ENCODE peak calls at places on chromosomes 2 and 18, in four cellular contexts. F, X, R and B are unnamed samples.

GRCh38 chr2:235467586-235467985 is 26.3 kb upstream of the AGAP1 start:
- DNase-seq in F (no peak), X (no peak), R (no peak), B (no peak)

GRCh38 chr2:238506669-238507068 is 79.9 kb downstream of the ASB1 start:
- DNase-seq in F (no peak), X (no peak), R (no peak), B (no peak)

GRCh38 chr18:57627488-57627887 is 5.9 kb upstream of the NARS1 start:
- DNase-seq in F (no peak), X (no peak), R (no peak), B (no peak)

GRCh38 chr2:228655341-228655740 is 473.9 kb upstream of the SPHKAP start:
- DNase-seq in F (no peak), X (no peak), R (no peak), B (no peak)

GRCh38 chr18:577606-578005 is 2.6 kb upstream of the CETN1 start:
- DNase-seq in F (no peak), X (peak), R (no peak), B (no peak)

GRCh38 chr2:27802547-27802946 is 31.0 kb downstream of the MRPL33 start:
- DNase-seq in F (no peak), X (no peak), R (no peak), B (no peak)

GRCh38 chr2:159608723-159609308 is 7.5 kb downstream of the BAZ2B start:
- DNase-seq in F (no peak), X (no peak), R (no peak), B (no peak)

GRCh38 chr18:7369006-7369405 is 138.1 kb downstream of the LRRC30 start:
- DNase-seq in F (no peak), X (no peak), R (no peak), B (no peak)

GRCh38 chr2:238422285-238422684 is 4.4 kb upstream of the ASB1 start:
- DNase-seq in F (peak), X (no peak), R (no peak), B (no peak)

GRCh38 chr2:28628987-28629386 is 122.6 kb upstream of the PPP1CB start:
- DNase-seq in F (no peak), X (no peak), R (no peak), B (no peak)

GRCh38 chr2:164778723-164779122 is 62.9 kb downstream of the COBLL1 start:
- DNase-seq in F (no peak), X (no peak), R (no peak), B (no peak)

GRCh38 chr18:50924372-50924771 is 43.5 kb upstream of the ELAC1 start:
- DNase-seq in F (no peak), X (no peak), R (no peak), B (no peak)

GRCh38 chr2:128291161-128291843 is 27.4 kb downstream of the HS6ST1 start:
- DNase-seq in F (no peak), X (no peak), R (no peak), B (no peak)

GRCh38 chr2:38155-38554 is 8.2 kb downstream of the FAM110C start:
- DNase-seq in F (no peak), X (no peak), R (no peak), B (peak)

GRCh38 chr2:120549841-120550240 is 185.8 kb upstream of the GLI2 start:
- DNase-seq in F (no peak), X (no peak), R (no peak), B (no peak)

GRCh38 chr2:162890690-162891311 is 52.2 kb upstream of the KCNH7 start:
- DNase-seq in F (peak), X (peak), R (peak), B (peak)

GRCh38 chr2:72144746-72145657 is 2.7 kb downstream of the CYP26B1 start:
- DNase-seq in F (no peak), X (peak), R (no peak), B (peak)

GRCh38 chr2:161415467-161416293 is 417 bp upstream of the TBR1 start:
- DNase-seq in F (no peak), X (peak), R (no peak), B (no peak)

GRCh38 chr2:121285077-121285449 is at the start of gene TFCP2L1:
- DNase-seq in F (peak), X (no peak), R (no peak), B (peak)

DNA sequence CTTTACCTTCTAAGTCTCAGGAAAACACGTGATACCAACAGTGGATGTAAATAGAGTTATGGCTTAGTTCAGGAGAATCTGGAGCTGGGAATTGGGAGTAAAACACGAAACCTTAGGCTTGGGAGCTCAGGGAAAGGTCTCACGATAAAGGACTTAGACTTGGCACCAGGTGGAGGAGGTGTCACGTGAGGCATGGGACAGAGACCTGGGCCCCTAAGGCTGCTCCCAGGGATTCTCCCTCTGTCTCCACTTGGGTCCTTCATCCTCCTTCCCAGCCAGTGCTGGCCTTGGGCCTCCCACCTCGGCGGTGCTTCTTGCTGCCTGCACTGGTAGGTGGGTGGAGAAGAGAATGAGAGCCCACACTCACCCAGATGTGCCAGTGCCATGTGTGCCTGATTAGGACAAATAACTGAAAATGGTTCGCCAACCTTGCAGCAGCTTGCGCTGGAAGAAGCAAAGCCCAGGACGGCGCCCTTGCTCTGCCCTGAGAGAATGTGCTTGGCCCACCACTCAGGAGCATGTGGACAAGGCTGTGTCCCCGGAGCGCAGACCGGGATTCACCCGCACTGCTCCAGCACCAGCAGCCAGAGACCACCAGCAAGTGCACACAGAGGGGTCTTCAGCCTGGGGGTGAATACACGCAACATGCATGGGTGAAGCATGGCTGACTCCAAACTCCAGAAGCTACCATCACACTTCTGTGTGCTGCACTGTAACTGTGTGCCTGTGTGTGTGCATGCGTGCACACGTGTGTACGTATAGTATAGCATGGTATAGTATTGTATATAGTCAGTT is 48.1 kb downstream of the PSMG2 start:
- DNase-seq in F (no peak), X (no peak), R (no peak), B (no peak)
- TF ChIP-seq BHLHE40 in F (no peak), X (peak), R (no peak), B (no peak)

GRCh38 chr2:36568533-36569246 is 29.3 kb downstream of the FEZ2 start:
- DNase-seq in F (no peak), X (no peak), R (no peak), B (peak)
- TF ChIP-seq JUNB in F (no peak), X (no peak), R (no peak), B (peak)

GRCh38 chr2:16493788-16494187 is 171.8 kb downstream of the CYRIA start:
- DNase-seq in F (no peak), X (no peak), R (no peak), B (no peak)
- TF ChIP-seq CHD2 in F (no peak), X (no peak), R (no peak), B (no peak)

GRCh38 chr2:43950383-43951008 is 45.3 kb downstream of the LRPPRC start:
- DNase-seq in F (no peak), X (peak), R (no peak), B (peak)
- TF ChIP-seq BHLHE40 in F (no peak), X (no peak), R (no peak), B (no peak)

DNA sequence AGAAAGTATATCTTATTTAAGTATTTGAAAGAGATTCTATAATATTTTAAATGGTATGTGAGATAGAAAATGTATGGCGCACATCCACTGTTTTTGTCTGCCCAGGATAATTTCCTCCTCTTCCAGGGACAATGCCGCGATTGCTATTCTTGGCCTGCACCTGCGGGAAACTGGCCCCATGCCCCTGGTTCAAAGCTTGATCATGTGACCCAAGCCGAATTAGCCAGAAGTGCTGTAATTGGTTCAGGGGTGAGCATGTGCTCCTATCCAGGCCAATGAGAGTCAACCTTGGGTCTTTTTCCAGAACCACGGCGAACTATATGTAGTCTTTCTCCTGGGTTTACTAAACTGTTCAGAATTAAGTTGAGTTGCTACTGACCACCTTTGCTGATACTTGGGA is 38.2 kb upstream of the GREB1L start:
- DNase-seq in F (no peak), X (no peak), R (no peak), B (no peak)
- TF ChIP-seq JUNB in F (no peak), X (no peak), R (no peak), B (no peak)

DNA sequence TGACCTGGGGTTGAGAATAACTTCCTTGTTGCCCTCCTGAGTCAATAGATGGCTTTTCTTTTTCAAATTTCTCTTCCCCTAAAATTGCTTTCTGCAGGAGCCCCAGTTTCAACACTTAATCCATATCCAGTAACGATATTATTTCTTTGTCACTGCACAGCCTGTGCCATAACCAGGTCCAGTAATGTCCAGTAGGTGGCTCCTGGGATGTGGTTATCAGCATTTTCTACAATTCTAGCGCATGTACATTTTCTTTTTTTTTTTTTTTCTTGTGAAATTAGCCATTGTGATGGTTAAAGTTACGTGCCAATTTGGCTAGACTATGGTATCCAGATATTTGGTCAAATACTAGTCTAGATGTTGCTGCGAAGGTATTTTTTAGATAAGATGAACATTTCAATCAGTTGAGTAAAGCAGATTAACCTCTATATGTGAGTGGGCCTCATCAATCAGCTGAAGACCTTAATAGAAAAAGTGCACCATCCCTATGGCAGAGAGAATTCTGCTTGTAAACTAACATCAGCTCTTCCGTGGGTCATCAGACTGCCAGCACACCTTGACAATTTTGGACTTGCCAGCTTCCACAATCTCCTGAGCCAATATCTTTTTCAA is 72.9 kb upstream of the SCG2 start:
- DNase-seq in F (peak), X (peak), R (no peak), B (peak)
- TF ChIP-seq CHD2 in F (no peak), X (no peak), R (no peak), B (no peak)

DNA sequence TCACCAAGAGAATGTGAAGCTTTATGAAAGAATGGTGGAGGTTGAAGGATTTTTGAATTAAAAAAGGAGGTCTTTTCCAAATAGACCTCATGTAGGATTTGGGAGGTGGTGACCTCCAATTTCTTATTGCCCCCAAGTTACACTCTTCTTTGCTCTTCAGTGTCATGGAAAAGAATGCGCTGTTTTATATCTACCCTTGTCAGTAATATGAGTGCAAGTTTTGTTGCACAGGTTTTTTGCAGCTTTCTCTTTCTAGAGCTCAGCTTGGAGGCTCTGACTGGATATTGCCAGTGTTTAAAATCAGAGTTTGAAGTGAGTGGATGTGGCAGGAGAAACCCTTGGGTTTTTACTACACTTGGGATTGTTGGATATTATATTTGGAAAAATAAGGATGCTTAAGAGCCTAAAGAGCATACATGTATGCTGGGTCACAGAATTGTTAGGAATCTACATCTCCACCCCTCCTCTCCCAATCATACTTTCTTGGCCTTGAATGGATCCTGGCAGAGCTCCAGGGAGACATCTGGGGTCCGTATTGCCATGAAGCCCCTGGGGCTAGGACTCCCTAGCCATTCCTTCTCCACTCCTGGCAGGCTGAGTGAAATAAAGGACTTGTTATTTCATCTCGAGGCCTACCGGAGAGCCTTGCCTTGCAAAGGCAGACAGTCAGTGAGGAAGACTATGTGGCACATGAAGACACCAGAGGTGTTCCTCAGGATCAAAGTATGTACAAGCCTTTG is 43.8 kb downstream of the APOB start:
- DNase-seq in F (no peak), X (no peak), R (no peak), B (no peak)
- TF ChIP-seq BHLHE40 in F (no peak), X (no peak), R (no peak), B (no peak)

GRCh38 chr18:11750171-11750570 is 61.1 kb downstream of the GNAL start:
- DNase-seq in F (no peak), X (no peak), R (no peak), B (no peak)

GRCh38 chr18:11750581-11751304 is 61.7 kb downstream of the GNAL start:
- DNase-seq in F (no peak), X (no peak), R (no peak), B (no peak)

GRCh38 chr18:11751305-11752115 is 62.4 kb downstream of the GNAL start:
- DNase-seq in F (no peak), X (no peak), R (no peak), B (no peak)

GRCh38 chr18:11749305-11749704 is 60.2 kb downstream of the GNAL start:
- DNase-seq in F (no peak), X (no peak), R (no peak), B (no peak)

DNA sequence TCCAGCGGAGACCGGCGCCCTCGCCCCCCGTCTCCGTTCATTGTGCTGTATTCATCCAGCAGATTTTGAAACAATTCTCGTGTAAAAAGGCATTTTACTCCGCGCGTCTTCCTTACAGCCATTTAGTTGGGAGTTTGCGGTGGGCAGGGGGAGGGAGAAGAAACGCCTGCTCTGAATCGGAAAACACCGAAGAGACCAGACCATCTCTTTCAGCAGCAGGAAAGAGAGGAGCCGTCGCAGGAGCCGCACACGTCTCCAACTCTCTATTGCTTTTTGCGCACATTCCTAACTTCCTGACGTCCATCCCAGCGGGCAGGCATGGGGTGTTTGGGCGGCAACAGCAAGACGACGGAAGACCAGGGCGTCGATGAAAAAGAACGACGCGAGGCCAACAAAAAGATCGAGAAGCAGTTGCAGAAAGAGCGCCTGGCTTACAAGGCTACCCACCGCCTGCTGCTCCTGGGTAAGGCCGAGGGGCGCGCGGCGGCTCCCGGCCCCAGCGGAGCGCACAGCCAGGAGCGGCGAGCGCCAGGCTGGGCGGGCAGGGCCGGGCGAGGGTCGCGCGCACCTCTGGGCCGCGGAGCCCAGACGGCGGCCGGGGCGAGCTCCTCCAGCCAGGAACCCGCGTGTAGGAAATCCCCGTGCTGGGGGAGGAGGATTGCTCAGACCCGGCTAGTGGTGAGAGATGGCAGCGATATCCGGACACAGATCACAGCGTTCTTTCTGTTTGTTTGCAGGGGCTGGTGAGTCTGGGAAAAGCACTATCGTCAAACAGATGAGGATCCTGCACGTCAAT is 63.2 kb downstream of the GNAL start:
- DNase-seq in F (no peak), X (no peak), R (no peak), B (peak)
- TF ChIP-seq JUNB in F (no peak), X (no peak), R (no peak), B (no peak)